ENCODE peak calls at places on chromosome 20, in seven cellular contexts. T is AG09309, G is Calu3, V is tibial nerve, Z is IMR-90, K is colonic mucosa, O is cardiac fibroblast. C is an unnamed sample.
A peak's percentile ranks its signal among the peaks of the same experiment; 100 is the strongest.

GRCh38 chr20:2307136-2307535 is 11.3 kb downstream of the TGM3 start:
- DNase-seq in T (no peak), G (no peak), V (no peak), Z (no peak), K (no peak), O (no peak), C (no peak)

GRCh38 chr20:15902493-15902892 is 670.8 kb downstream of the KIF16B start:
- DNase-seq in T (no peak), G (peak; percentile 0), V (no peak), Z (no peak), K (no peak), O (no peak), C (no peak)

GRCh38 chr20:58160451-58161051 is 67.9 kb downstream of the ANKRD60 start:
- DNase-seq in T (no peak), G (no peak), V (peak; percentile 50), Z (peak; percentile 17), K (no peak), O (no peak), C (no peak)

GRCh38 chr20:14997791-14998190 is 660.4 kb upstream of the FLRT3 start:
- DNase-seq in T (no peak), G (no peak), V (no peak), Z (no peak), K (no peak), O (peak; percentile 48), C (no peak)

GRCh38 chr20:63134201-63134612 is 81.7 kb downstream of the YTHDF1 start:
- DNase-seq in T (no peak), G (peak; percentile 39), V (no peak), Z (no peak), K (no peak), O (no peak), C (no peak)

GRCh38 chr20:54207743-54208491 is at the start of gene PFDN4:
- DNase-seq in T (peak; percentile 38), G (peak; percentile 97), V (peak; percentile 62), Z (peak; percentile 79), K (peak; percentile 88), O (peak; percentile 90), C (peak; percentile 94)

GRCh38 chr20:2463616-2464365 is 6.8 kb downstream of the SNRPB start:
- DNase-seq in T (no peak), G (no peak), V (no peak), Z (no peak), K (no peak), O (no peak), C (no peak)

GRCh38 chr20:12535770-12536169 is 473.0 kb upstream of the SPTLC3 start:
- DNase-seq in T (no peak), G (no peak), V (no peak), Z (no peak), K (no peak), O (no peak), C (no peak)

GRCh38 chr20:19991826-19992225 is 25.3 kb upstream of the NAA20 start:
- DNase-seq in T (no peak), G (no peak), V (no peak), Z (peak; percentile 58), K (no peak), O (no peak), C (no peak)

GRCh38 chr20:57251344-57251743 is 15.1 kb downstream of the BMP7 start:
- DNase-seq in T (no peak), G (no peak), V (no peak), Z (no peak), K (no peak), O (peak; percentile 4), C (no peak)

GRCh38 chr20:56865055-56865454 is 235.9 kb downstream of the TFAP2C start:
- DNase-seq in T (no peak), G (no peak), V (no peak), Z (no peak), K (no peak), O (no peak), C (no peak)

GRCh38 chr20:53918949-53919361 is 151.4 kb downstream of the BCAS1 start:
- DNase-seq in T (no peak), G (no peak), V (no peak), Z (no peak), K (no peak), O (no peak), C (no peak)

GRCh38 chr20:18443841-18444240 is 23.0 kb downstream of the DZANK1 start:
- DNase-seq in T (no peak), G (no peak), V (no peak), Z (peak; percentile 19), K (no peak), O (peak; percentile 31), C (no peak)

GRCh38 chr20:1876217-1876921 is 18.8 kb upstream of the SIRPA start:
- DNase-seq in T (no peak), G (peak; percentile 54), V (no peak), Z (no peak), K (no peak), O (no peak), C (no peak)

GRCh38 chr20:44394520-44395182 is 39.2 kb downstream of the HNF4A start:
- DNase-seq in T (no peak), G (no peak), V (no peak), Z (no peak), K (no peak), O (peak; percentile 79), C (no peak)

GRCh38 chr20:10179574-10180298 is 38.9 kb upstream of the SNAP25 start:
- DNase-seq in T (no peak), G (no peak), V (no peak), Z (peak; percentile 26), K (no peak), O (no peak), C (no peak)

GRCh38 chr20:38633577-38634093 is 32.0 kb downstream of the ARHGAP40 start:
- DNase-seq in T (no peak), G (peak; percentile 84), V (no peak), Z (peak; percentile 20), K (peak; percentile 45), O (peak; percentile 50), C (peak; percentile 85)

DNA sequence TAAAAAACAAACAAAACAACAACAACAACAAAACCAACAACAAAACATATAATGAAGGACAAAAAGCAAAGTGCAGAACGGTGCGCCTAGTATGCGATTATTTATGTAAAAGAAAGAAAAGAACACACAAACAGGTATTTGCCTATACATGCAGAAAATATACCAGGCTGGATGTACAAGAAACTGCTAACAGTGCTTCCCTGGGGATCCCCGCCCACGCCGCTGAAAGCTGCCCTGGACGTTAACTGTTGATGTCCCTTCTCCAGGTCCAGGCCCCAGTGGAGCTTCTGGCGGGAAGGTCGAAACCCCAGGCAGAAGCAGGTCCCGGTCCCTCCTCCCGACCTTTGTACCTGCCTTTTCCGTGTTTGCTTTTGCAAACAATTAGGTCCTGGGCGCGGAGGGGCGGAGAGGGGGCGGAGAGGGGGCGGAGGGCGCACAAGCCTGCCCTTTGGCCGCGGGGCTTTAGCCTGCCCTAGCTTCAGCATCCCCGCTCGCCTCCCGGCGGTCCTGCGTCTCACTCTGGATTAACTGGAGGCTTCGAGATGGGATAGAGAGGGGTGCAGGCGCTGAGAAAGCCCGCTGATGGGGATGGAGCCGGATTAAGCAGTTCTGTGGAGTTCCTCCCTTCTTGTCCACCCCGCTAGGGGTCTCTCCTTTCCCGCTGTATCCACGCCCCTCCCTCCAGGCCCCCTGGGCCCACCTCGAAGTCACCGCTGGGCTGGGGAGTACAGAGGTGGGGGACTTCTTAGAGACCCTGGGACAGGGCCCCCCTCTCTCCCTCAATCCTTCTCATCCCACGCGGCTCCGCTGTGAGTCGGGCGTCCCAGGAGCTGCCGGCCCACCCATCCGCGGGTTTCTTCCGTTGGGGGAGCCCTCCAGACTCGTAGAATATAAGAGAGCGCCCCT is 8.2 kb upstream of the AHCY start:
- DNase-seq in T (no peak), G (peak; percentile 58), V (no peak), Z (no peak), K (peak; percentile 95), O (no peak), C (no peak)
- TF ChIP-seq CTCF in T (no peak), G (peak; percentile 27), V (no peak), Z (no peak), K (no peak), O (peak; percentile 23), C (no peak)

GRCh38 chr20:24640686-24641085 is 171.3 kb downstream of the SYNDIG1 start:
- DNase-seq in T (no peak), G (no peak), V (no peak), Z (no peak), K (no peak), O (no peak), C (no peak)
- TF ChIP-seq CTCF in T (no peak), G (no peak), V (no peak), Z (no peak), K (no peak), O (no peak), C (no peak)

DNA sequence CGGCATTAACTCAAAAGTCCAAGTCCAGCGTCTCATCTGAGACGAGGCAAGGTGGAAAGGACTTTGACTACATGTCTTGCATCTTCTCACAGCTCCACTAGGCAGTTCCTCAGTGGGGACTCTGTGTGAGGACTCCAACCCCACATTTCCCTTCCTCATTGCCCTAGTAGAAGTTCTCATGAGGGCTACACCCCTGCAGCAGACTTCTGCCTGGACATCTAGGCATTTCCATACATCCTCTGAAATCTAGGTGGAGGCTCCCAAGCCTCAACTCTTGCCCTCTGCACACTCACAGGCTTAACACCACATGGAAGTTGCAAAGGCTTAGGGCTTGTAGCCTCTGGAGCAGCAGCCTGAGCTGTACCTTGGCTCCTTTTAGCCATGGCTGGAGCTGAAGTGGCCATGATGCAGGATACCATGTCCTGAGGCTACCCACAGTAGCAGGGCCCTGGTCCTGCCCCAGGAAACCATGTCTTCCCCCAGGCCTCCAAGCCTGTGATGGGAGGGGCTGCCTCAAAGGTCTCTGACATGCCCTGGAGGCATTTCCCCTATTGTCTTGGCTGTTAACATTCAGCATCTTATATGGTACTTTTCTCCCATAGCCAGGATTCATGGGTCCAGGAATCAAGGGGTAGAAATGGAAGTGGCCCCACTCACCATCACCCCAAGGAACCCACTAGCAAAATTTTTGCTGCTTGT is 194.6 kb upstream of the KCNG1 start:
- DNase-seq in T (no peak), G (no peak), V (no peak), Z (no peak), K (no peak), O (no peak), C (no peak)
- TF ChIP-seq CTCF in T (no peak), G (no peak), V (no peak), Z (no peak), K (no peak), O (no peak), C (no peak)

GRCh38 chr20:11180186-11180585 is 506.4 kb upstream of the JAG1 start:
- DNase-seq in T (no peak), G (no peak), V (no peak), Z (no peak), K (no peak), O (no peak), C (no peak)

GRCh38 chr20:11186301-11187008 is 512.7 kb upstream of the JAG1 start:
- DNase-seq in T (peak; percentile 34), G (no peak), V (no peak), Z (peak; percentile 61), K (no peak), O (no peak), C (no peak)

GRCh38 chr20:11178946-11179654 is 505.3 kb upstream of the JAG1 start:
- DNase-seq in T (no peak), G (peak; percentile 38), V (no peak), Z (peak; percentile 88), K (no peak), O (peak; percentile 52), C (no peak)

GRCh38 chr20:11182715-11183114 is 508.9 kb upstream of the JAG1 start:
- DNase-seq in T (no peak), G (no peak), V (no peak), Z (no peak), K (no peak), O (peak; percentile 34), C (no peak)

DNA sequence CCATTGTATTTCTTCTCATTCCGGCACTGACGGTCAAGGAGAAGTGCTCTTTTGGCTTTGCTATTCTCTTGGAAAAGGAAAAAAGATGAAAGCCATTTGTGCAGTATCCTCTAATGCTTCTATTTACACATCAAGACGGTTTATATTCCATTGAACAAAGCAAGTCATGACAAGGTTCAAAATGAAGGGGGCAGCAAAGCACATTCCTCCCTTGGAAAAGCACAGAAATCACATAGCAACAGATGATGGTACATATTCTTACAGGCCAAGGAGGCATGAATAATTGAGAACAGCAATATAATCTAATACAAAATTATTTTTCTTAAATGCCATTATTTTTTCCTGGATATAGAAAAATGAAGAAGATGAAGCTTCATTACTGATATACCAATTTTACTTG is 508.2 kb upstream of the JAG1 start:
- DNase-seq in T (no peak), G (no peak), V (no peak), Z (no peak), K (no peak), O (no peak), C (no peak)
- TF ChIP-seq CTCF in T (peak; percentile 3), G (no peak), V (no peak), Z (no peak), K (no peak), O (no peak), C (no peak)

C was measured in GM13976.